ENCODE peak calls at places on chromosomes 11 and 22, in eight cellular contexts. M is RWPE1; Z is HS-5; U is transverse colon; K is EH; T is mucosa of descending colon; N is CD8-positive, alpha-beta T cell; L is trophoblast cell. A is an unnamed sample.

GRCh38 chr22:50641696-50642607 is 14.0 kb upstream of the ARSA start:
- DNase-seq in M (no peak), Z (no peak), U (no peak), K (peak; percentile 21), T (peak; percentile 27), N (no peak), L (no peak), A (peak; percentile 43)

GRCh38 chr11:35168606-35169200 is 29.7 kb downstream of the CD44 start:
- DNase-seq in M (no peak), Z (no peak), U (no peak), K (no peak), T (no peak), N (no peak), L (no peak), A (no peak)

GRCh38 chr22:40281717-40282116 is 64.6 kb upstream of the ADSL start:
- DNase-seq in M (peak; percentile 20), Z (no peak), U (no peak), K (no peak), T (no peak), N (no peak), L (no peak), A (peak; percentile 42)

GRCh38 chr11:120744016-120744994 is 232.8 kb downstream of the GRIK4 start:
- DNase-seq in M (no peak), Z (no peak), U (no peak), K (no peak), T (no peak), N (no peak), L (no peak), A (no peak)

GRCh38 chr22:37661160-37661924 is 2.8 kb downstream of the PDXP start:
- DNase-seq in M (no peak), Z (no peak), U (no peak), K (peak; percentile 85), T (no peak), N (no peak), L (no peak), A (no peak)

GRCh38 chr22:49853981-49854791 is 542 bp downstream of the ZBED4 start:
- DNase-seq in M (no peak), Z (no peak), U (peak; percentile 50), K (peak; percentile 40), T (peak; percentile 54), N (no peak), L (peak; percentile 27), A (peak; percentile 50)

GRCh38 chr11:62664405-62665074 is 470 bp downstream of the C11orf98 start:
- DNase-seq in M (peak; percentile 51), Z (no peak), U (peak; percentile 74), K (no peak), T (peak; percentile 57), N (peak; percentile 59), L (peak; percentile 73), A (no peak)

GRCh38 chr11:7936615-7937014 is 4.9 kb downstream of the OR10A3 start:
- DNase-seq in M (peak; percentile 23), Z (no peak), U (peak; percentile 63), K (no peak), T (peak; percentile 71), N (no peak), L (no peak), A (no peak)

A was measured in left ventricle myocardium superior.